ENCODE peak calls at places on chromosomes 3 and 15, in eight cellular contexts. K, D, H, N, X, E, T and R are unnamed samples.

GRCh38 chr3:188026191-188026968 is 127.6 kb upstream of the LPP start:
- DNase-seq in K (no peak), D (no peak), H (no peak), N (no peak), X (no peak), E (no peak), T (no peak), R (no peak)

GRCh38 chr3:5009506-5010100 is 30.4 kb downstream of the BHLHE40 start:
- DNase-seq in K (no peak), D (no peak), H (no peak), N (no peak), X (no peak), E (no peak), T (no peak), R (no peak)

GRCh38 chr3:16508591-16508995 is 4.9 kb downstream of the RFTN1 start:
- DNase-seq in K (no peak), D (no peak), H (no peak), N (no peak), X (no peak), E (no peak), T (no peak), R (peak)

GRCh38 chr15:90106522-90107117 is 4.4 kb upstream of the IDH2 start:
- DNase-seq in K (peak), D (no peak), H (no peak), N (peak), X (peak), E (peak), T (no peak), R (no peak)

GRCh38 chr3:109804697-109805096 is 467.4 kb upstream of the DPPA4 start:
- DNase-seq in K (no peak), D (no peak), H (no peak), N (no peak), X (no peak), E (no peak), T (no peak), R (no peak)

GRCh38 chr3:176953106-176954080 is 243.9 kb downstream of the TBL1XR1 start:
- DNase-seq in K (peak), D (no peak), H (no peak), N (no peak), X (peak), E (no peak), T (no peak), R (no peak)

GRCh38 chr3:195394700-195395099 is 48.1 kb downstream of the ACAP2 start:
- DNase-seq in K (no peak), D (no peak), H (no peak), N (no peak), X (no peak), E (no peak), T (no peak), R (no peak)

GRCh38 chr15:88932271-88932874 is 19.2 kb upstream of the MFGE8 start:
- DNase-seq in K (no peak), D (no peak), H (no peak), N (no peak), X (peak), E (no peak), T (no peak), R (no peak)

GRCh38 chr15:35833590-35833989 is 287.6 kb upstream of the DPH6 start:
- DNase-seq in K (no peak), D (no peak), H (no peak), N (no peak), X (no peak), E (no peak), T (no peak), R (no peak)

GRCh38 chr3:98982336-98982735 is 80.8 kb upstream of the DCBLD2 start:
- DNase-seq in K (no peak), D (no peak), H (no peak), N (no peak), X (no peak), E (no peak), T (no peak), R (no peak)

GRCh38 chr3:129855454-129856419 is 37.8 kb downstream of the TMCC1 start:
- DNase-seq in K (peak), D (no peak), H (no peak), N (no peak), X (no peak), E (peak), T (no peak), R (no peak)

GRCh38 chr3:87503901-87504498 is 227.6 kb upstream of the POU1F1 start:
- DNase-seq in K (peak), D (peak), H (no peak), N (peak), X (no peak), E (peak), T (no peak), R (peak)

GRCh38 chr3:42590989-42591756 is 513 bp downstream of the SS18L2 start:
- DNase-seq in K (no peak), D (no peak), H (no peak), N (no peak), X (peak), E (no peak), T (no peak), R (no peak)

GRCh38 chr15:40902605-40903561 is 8.6 kb downstream of the VPS18 start:
- DNase-seq in K (no peak), D (no peak), H (no peak), N (no peak), X (peak), E (no peak), T (no peak), R (no peak)